ENCODE peak calls at places on chromosomes 11 and 22, in seven cellular contexts. M is islet precursor cell, E is AML-193, U is HTR-8/SVneo, C is cardiac muscle cell, J is BJ, O is adrenal gland. Z is an unnamed sample.

GRCh38 chr22:23903328-23903971 is 9.3 kb downstream of the MIF start:
- DNase-seq in E (no peak), J (no peak), M (no peak), C (no peak), O (peak), U (no peak), Z (no peak)

GRCh38 chr22:37177221-37177620 is 10.8 kb downstream of the C1QTNF6 start:
- DNase-seq in E (no peak), J (no peak), O (peak), C (no peak), U (no peak), M (no peak), Z (no peak)

GRCh38 chr11:65900125-65900898 is at the start of gene FOSL1:
- DNase-seq in E (peak), C (peak), O (peak), J (peak), U (peak), M (peak), Z (peak)

GRCh38 chr11:3157381-3158130 is 7.6 kb downstream of the OSBPL5 start:
- DNase-seq in M (no peak), C (no peak), E (no peak), J (no peak), U (no peak), O (no peak), Z (no peak)

GRCh38 chr11:72695354-72695753 is 21.1 kb upstream of the PDE2A start:
- DNase-seq in M (no peak), C (no peak), U (no peak), E (no peak), O (no peak), J (no peak), Z (no peak)

GRCh38 chr11:606245-606644 is 9.5 kb downstream of the IRF7 start:
- DNase-seq in O (peak), M (no peak), C (peak), J (no peak), U (no peak), E (no peak), Z (peak)

GRCh38 chr11:289145-289705 is 299 bp downstream of the PGGHG start:
- DNase-seq in O (peak), M (no peak), J (no peak), U (no peak), E (no peak), C (no peak), Z (no peak)

GRCh38 chr11:64356498-64357411 is 2.2 kb upstream of the RPS6KA4 start:
- DNase-seq in C (peak), O (no peak), U (no peak), M (peak), E (peak), J (no peak), Z (peak)

GRCh38 chr11:59556883-59557205 is 45.5 kb downstream of the OR4D9 start:
- DNase-seq in E (no peak), U (no peak), J (no peak), O (no peak), C (no peak), M (peak), Z (peak)

GRCh38 chr22:35749808-35750207 is 32.1 kb downstream of the APOL5 start:
- DNase-seq in E (no peak), M (peak), J (peak), C (no peak), U (no peak), O (no peak), Z (no peak)